ENCODE peak calls at places on chromosomes 13 and 19, in six cellular contexts. L is HCT116, G is GM12878, E is SK-N-SH, K is K562, T is HepG2. Y is an unnamed sample.

GRCh38 chr13:93690139-93690538 is 463.5 kb downstream of the GPC6 start:
- DNase-seq in L (no peak), G (no peak), E (no peak), K (peak), T (peak), Y (peak)

GRCh38 chr19:41530761-41531301 is 45.1 kb upstream of the CEACAM21 start:
- DNase-seq in L (no peak), G (no peak), E (no peak), K (no peak), T (no peak), Y (peak)

GRCh38 chr19:3056454-3057016 is 5.8 kb downstream of the TLE5 start:
- DNase-seq in L (no peak), G (no peak), E (no peak), K (no peak), T (no peak), Y (peak)

GRCh38 chr13:66574606-66575005 is 655.5 kb downstream of the PCDH9 start:
- DNase-seq in L (no peak), G (no peak), E (no peak), K (no peak), T (no peak), Y (no peak)

GRCh38 chr19:35742121-35742724 is at the start of gene IGFLR1:
- DNase-seq in L (no peak), G (peak), E (no peak), K (no peak), T (no peak), Y (no peak)

GRCh38 chr19:49520705-49521319 is 7.0 kb upstream of the RCN3 start:
- DNase-seq in L (no peak), G (no peak), E (no peak), K (no peak), T (no peak), Y (no peak)

GRCh38 chr13:99374994-99375805 is 68.0 kb upstream of the GPR183 start:
- DNase-seq in L (no peak), G (no peak), E (no peak), K (no peak), T (no peak), Y (no peak)

GRCh38 chr13:60134376-60134775 is 29.4 kb downstream of the DIAPH3 start:
- DNase-seq in L (no peak), G (no peak), E (no peak), K (no peak), T (no peak), Y (peak)

GRCh38 chr19:31803819-31804446 is 454.7 kb upstream of the TSHZ3 start:
- DNase-seq in L (no peak), G (no peak), E (no peak), K (no peak), T (no peak), Y (no peak)

GRCh38 chr13:79079351-79079839 is 326.7 kb downstream of the RBM26 start:
- DNase-seq in L (no peak), G (no peak), E (no peak), K (no peak), T (no peak), Y (no peak)

GRCh38 chr13:27595055-27595811 is 25.1 kb downstream of the LNX2 start:
- DNase-seq in L (no peak), G (no peak), E (no peak), K (peak), T (no peak), Y (no peak)

GRCh38 chr19:51016798-51017683 is 2.5 kb downstream of the KLK10 start:
- DNase-seq in L (peak), G (no peak), E (peak), K (peak), T (peak), Y (peak)

GRCh38 chr13:40404967-40405716 is 261.3 kb downstream of the FOXO1 start:
- DNase-seq in L (no peak), G (no peak), E (no peak), K (no peak), T (no peak), Y (no peak)

GRCh38 chr19:3982701-3983541 is 2.3 kb downstream of the EEF2 start:
- DNase-seq in L (no peak), G (no peak), E (peak), K (no peak), T (peak), Y (no peak)

GRCh38 chr13:84296386-84296785 is 414.1 kb upstream of the SLITRK1 start:
- DNase-seq in L (no peak), G (no peak), E (no peak), K (no peak), T (no peak), Y (no peak)

GRCh38 chr19:30695171-30695875 is 323.1 kb downstream of the ZNF536 start:
- DNase-seq in L (no peak), G (no peak), E (no peak), K (peak), T (no peak), Y (no peak)
- TF ChIP-seq JUND in L (no peak), G (no peak), E (no peak), K (no peak), T (no peak), Y (no peak)

DNA sequence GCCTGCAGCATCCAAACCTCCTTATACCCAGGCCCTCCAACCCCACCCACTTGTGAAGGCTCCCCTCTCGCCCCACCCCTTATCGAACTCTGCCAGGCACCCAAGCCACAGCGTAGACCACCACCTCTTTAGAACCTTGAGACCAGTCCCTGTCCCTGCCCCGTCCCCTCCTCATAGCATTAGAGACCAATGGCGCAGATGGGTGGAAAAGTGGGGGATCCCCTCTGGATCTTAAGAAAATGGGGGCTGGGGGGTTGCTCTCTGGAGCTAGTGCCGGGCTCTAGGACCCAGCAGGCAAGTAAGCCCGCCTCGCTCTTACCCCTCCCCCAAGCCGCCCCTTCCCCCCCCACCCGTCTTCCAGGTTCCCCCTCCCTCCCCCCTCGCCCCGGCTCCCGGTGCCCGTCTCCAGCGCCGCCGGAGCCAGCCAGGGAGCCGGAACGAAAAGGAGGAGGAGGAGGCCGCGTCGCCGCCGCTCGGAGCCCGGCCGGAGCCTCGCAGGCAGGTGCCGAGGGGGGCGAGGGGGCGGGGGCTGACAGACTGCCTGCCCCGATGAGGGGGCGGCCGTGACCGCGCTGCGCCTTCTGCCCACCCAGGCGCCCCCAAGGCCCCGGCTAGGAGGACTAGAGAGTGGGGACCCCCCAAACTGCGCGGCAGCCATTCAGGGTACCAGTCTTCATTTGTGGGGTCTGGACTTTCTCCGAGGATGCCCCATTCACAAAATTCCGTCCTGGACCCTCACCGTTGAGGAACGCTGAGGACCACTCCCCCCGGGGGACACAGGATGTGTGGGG is at the start of gene SPRED3:
- DNase-seq in L (no peak), G (no peak), E (peak), K (peak), T (no peak), Y (peak)
- TF ChIP-seq JUND in L (no peak), G (no peak), E (no peak), K (no peak), T (no peak), Y (no peak)

DNA sequence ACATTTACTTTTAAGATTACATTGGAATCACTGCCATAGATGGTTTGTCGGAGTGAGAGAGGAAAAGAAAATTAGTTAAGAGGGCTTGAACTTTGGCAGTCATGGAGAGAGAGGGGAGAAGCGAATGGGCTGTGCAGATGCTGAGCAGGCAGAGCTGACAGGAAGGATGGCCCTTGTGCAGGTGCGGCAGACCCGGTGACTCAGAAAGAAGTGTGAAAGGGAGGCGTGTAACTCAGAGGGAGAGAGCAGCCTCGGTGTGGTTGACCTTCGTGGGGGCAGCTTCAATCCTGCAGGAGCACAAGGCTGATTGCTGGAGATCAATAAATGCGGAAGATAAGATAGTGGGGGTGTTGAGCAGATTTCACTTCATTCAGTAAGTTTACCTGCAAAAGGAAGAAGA is 76.9 kb downstream of the TNFSF13B start:
- DNase-seq in L (no peak), G (no peak), E (no peak), K (peak), T (no peak), Y (no peak)
- TF ChIP-seq JUND in L (no peak), G (no peak), E (no peak), K (no peak), T (no peak), Y (no peak)

DNA sequence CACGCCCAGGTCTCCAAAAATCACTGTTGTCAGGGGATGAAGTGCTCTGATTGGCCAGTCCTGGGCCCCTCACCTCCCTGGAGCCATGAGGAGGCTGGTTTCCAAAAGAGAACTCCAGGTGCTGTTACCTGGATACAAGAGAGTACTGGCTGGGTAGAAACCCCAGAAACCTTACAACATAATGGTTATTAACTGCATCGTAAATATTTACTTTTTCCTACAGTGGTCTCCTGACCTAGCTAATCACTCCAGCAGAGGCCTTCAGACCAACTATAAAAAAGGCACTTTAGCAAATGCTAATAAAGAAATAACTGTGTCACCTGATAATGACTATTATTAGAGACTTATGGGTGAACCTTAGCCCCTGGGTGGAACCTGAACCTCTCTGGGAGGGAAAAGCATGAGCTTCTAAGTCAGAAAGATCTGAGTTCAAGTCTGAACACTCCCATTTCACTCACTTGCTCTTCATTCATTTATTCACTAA is 1.5 kb upstream of the IGSF23 start:
- DNase-seq in L (no peak), G (no peak), E (no peak), K (no peak), T (peak), Y (no peak)
- TF ChIP-seq JUND in L (no peak), G (no peak), E (no peak), K (no peak), T (no peak), Y (no peak)

DNA sequence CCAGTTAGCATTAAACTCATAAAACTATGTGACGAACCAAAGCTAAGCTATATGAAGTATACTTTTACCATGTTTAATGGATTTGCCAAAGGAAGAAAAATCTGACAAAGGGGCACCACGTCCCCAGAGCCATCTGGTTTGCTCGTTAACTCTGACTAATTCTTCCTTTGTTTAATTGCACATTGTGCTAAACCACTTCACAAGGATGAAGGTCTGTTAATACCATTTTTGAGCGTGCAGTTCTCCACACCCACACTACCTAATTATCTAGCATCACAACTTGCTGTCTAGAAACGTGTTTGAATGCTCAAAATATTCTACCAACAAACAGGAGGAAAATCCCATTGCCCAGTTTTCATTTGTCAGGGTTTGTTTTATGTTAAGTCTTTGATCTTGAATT is 74.8 kb downstream of the COL4A1 start:
- DNase-seq in L (no peak), G (no peak), E (no peak), K (no peak), T (no peak), Y (no peak)
- TF ChIP-seq JUND in L (no peak), G (no peak), E (no peak), K (no peak), T (no peak), Y (no peak)

GRCh38 chr19:1122021-1122971 is 18.5 kb downstream of the GPX4 start:
- DNase-seq in L (no peak), G (no peak), E (no peak), K (no peak), T (no peak), Y (no peak)
- TF ChIP-seq JUND in L (no peak), G (no peak), E (no peak), K (no peak), T (no peak), Y (no peak)